ENCODE peak calls at places on chromosomes 12 and 14, in seven cellular contexts. One of them, this sample, is unnamed.

GRCh38 chr12:12221560-12221959 is 45.3 kb downstream of the LRP6 start:
- DNase-seq in IMR-90: no peak
- DNase-seq in neuronal stem cell: no peak
- DNase-seq in mesendoderm: no peak
- DNase-seq in H9: no peak
- DNase-seq in trophoblast cell: no peak
- DNase-seq in H1: no peak
- DNase-seq in this sample: no peak

GRCh38 chr14:105531088-105531957 is 4.9 kb downstream of the TMEM121 start:
- DNase-seq in trophoblast cell: no peak
- DNase-seq in neuronal stem cell: no peak
- DNase-seq in mesendoderm: no peak
- DNase-seq in H1: no peak
- DNase-seq in IMR-90: no peak
- DNase-seq in H9: no peak
- DNase-seq in this sample: no peak

GRCh38 chr14:34678306-34678705 is 36.1 kb downstream of the CFL2 start:
- DNase-seq in IMR-90: no peak
- DNase-seq in H1: no peak
- DNase-seq in trophoblast cell: no peak
- DNase-seq in mesendoderm: no peak
- DNase-seq in H9: no peak
- DNase-seq in neuronal stem cell: no peak
- DNase-seq in this sample: no peak

GRCh38 chr12:31914927-31915326 is 44.3 kb upstream of the RESF1 start:
- DNase-seq in IMR-90: no peak
- DNase-seq in mesendoderm: no peak
- DNase-seq in neuronal stem cell: no peak
- DNase-seq in H9: no peak
- DNase-seq in trophoblast cell: no peak
- DNase-seq in H1: no peak
- DNase-seq in this sample: no peak

GRCh38 chr14:106657460-106657859 is 1131.1 kb downstream of the TMEM121 start:
- DNase-seq in H9: no peak
- DNase-seq in IMR-90: no peak
- DNase-seq in trophoblast cell: no peak
- DNase-seq in mesendoderm: no peak
- DNase-seq in neuronal stem cell: no peak
- DNase-seq in H1: no peak
- DNase-seq in this sample: no peak

GRCh38 chr12:92574046-92574783 is 128.6 kb upstream of the PLEKHG7 start:
- DNase-seq in H1: peak; percentile 49
- DNase-seq in trophoblast cell: peak; percentile 25
- DNase-seq in neuronal stem cell: no peak
- DNase-seq in IMR-90: peak; percentile 40
- DNase-seq in H9: peak; percentile 71
- DNase-seq in mesendoderm: peak; percentile 77
- DNase-seq in this sample: peak; percentile 30

GRCh38 chr14:70567791-70568190 is 32.7 kb downstream of the MED6 start:
- DNase-seq in IMR-90: peak; percentile 39
- DNase-seq in neuronal stem cell: no peak
- DNase-seq in H1: peak; percentile 66
- DNase-seq in trophoblast cell: peak; percentile 18
- DNase-seq in H9: peak; percentile 68
- DNase-seq in mesendoderm: peak; percentile 83
- DNase-seq in this sample: peak; percentile 46

GRCh38 chr12:53320352-53321195 is 836 bp downstream of the AAAS start:
- DNase-seq in H1: no peak
- DNase-seq in neuronal stem cell: no peak
- DNase-seq in IMR-90: no peak
- DNase-seq in H9: no peak
- DNase-seq in trophoblast cell: no peak
- DNase-seq in mesendoderm: no peak
- DNase-seq in this sample: no peak

GRCh38 chr12:105018001-105018400 is 31.9 kb downstream of the NOPCHAP1 start:
- DNase-seq in IMR-90: peak; percentile 2
- DNase-seq in neuronal stem cell: no peak
- DNase-seq in trophoblast cell: no peak
- DNase-seq in mesendoderm: no peak
- DNase-seq in H1: no peak
- DNase-seq in H9: no peak
- DNase-seq in this sample: no peak

GRCh38 chr14:104563191-104563741 is 16.3 kb upstream of the C14orf180 start:
- DNase-seq in H1: no peak
- DNase-seq in neuronal stem cell: no peak
- DNase-seq in IMR-90: no peak
- DNase-seq in trophoblast cell: no peak
- DNase-seq in H9: no peak
- DNase-seq in mesendoderm: no peak
- DNase-seq in this sample: no peak

GRCh38 chr12:56297400-56297799 is 2.7 kb downstream of the CS start:
- DNase-seq in H1: no peak
- DNase-seq in H9: no peak
- DNase-seq in mesendoderm: no peak
- DNase-seq in neuronal stem cell: no peak
- DNase-seq in trophoblast cell: peak; percentile 84
- DNase-seq in IMR-90: no peak
- DNase-seq in this sample: no peak

GRCh38 chr14:105146976-105147700 is 21.4 kb downstream of the JAG2 start:
- DNase-seq in H1: peak; percentile 41
- DNase-seq in mesendoderm: no peak
- DNase-seq in IMR-90: no peak
- DNase-seq in trophoblast cell: no peak
- DNase-seq in H9: peak; percentile 17
- DNase-seq in neuronal stem cell: no peak
- DNase-seq in this sample: no peak

GRCh38 chr14:31018057-31018645 is 7.3 kb upstream of the AP4S1 start:
- DNase-seq in H1: no peak
- DNase-seq in mesendoderm: no peak
- DNase-seq in IMR-90: peak; percentile 4
- DNase-seq in trophoblast cell: no peak
- DNase-seq in neuronal stem cell: no peak
- DNase-seq in H9: no peak
- DNase-seq in this sample: no peak

GRCh38 chr14:67263499-67264149 is 22.4 kb downstream of the PALS1 start:
- DNase-seq in mesendoderm: no peak
- DNase-seq in trophoblast cell: no peak
- DNase-seq in IMR-90: peak; percentile 87
- DNase-seq in H1: no peak
- DNase-seq in neuronal stem cell: no peak
- DNase-seq in H9: no peak
- DNase-seq in this sample: peak; percentile 88

GRCh38 chr14:55889124-55889523 is 229.1 kb upstream of the PELI2 start:
- DNase-seq in IMR-90: no peak
- DNase-seq in trophoblast cell: no peak
- DNase-seq in H1: no peak
- DNase-seq in H9: no peak
- DNase-seq in mesendoderm: no peak
- DNase-seq in neuronal stem cell: no peak
- DNase-seq in this sample: no peak

GRCh38 chr12:84508325-84508861 is 404.2 kb downstream of the SLC6A15 start:
- DNase-seq in H1: no peak
- DNase-seq in trophoblast cell: peak; percentile 13
- DNase-seq in mesendoderm: peak; percentile 76
- DNase-seq in IMR-90: peak; percentile 75
- DNase-seq in H9: peak; percentile 56
- DNase-seq in neuronal stem cell: no peak
- DNase-seq in this sample: peak; percentile 80

GRCh38 chr14:93723001-93723400 is 65.3 kb downstream of the PRIMA1 start:
- DNase-seq in H9: no peak
- DNase-seq in trophoblast cell: no peak
- DNase-seq in H1: no peak
- DNase-seq in IMR-90: no peak
- DNase-seq in neuronal stem cell: no peak
- DNase-seq in mesendoderm: no peak
- DNase-seq in this sample: no peak

GRCh38 chr12:120109570-120110267 is 6.8 kb downstream of the RAB35 start:
- DNase-seq in neuronal stem cell: no peak
- DNase-seq in IMR-90: no peak
- DNase-seq in trophoblast cell: no peak
- DNase-seq in H1: no peak
- DNase-seq in H9: no peak
- DNase-seq in mesendoderm: peak; percentile 72
- DNase-seq in this sample: no peak

GRCh38 chr14:65560340-65561027 is 148.0 kb downstream of the FUT8 start:
- DNase-seq in H1: no peak
- DNase-seq in mesendoderm: no peak
- DNase-seq in H9: no peak
- DNase-seq in trophoblast cell: no peak
- DNase-seq in IMR-90: peak; percentile 7
- DNase-seq in neuronal stem cell: no peak
- DNase-seq in this sample: no peak

GRCh38 chr12:101490286-101490920 is 15.3 kb downstream of the SPIC start:
- DNase-seq in trophoblast cell: no peak
- DNase-seq in neuronal stem cell: peak; percentile 12
- DNase-seq in IMR-90: no peak
- DNase-seq in H1: peak; percentile 47
- DNase-seq in H9: peak; percentile 71
- DNase-seq in mesendoderm: peak; percentile 76
- DNase-seq in this sample: peak; percentile 5

GRCh38 chr14:74610199-74610865 is 1.7 kb downstream of the LTBP2 start:
- DNase-seq in trophoblast cell: no peak
- DNase-seq in H9: no peak
- DNase-seq in neuronal stem cell: no peak
- DNase-seq in H1: no peak
- DNase-seq in mesendoderm: no peak
- DNase-seq in IMR-90: no peak
- DNase-seq in this sample: no peak
- H3K4me1 ChIP-seq in trophoblast cell: no peaks in the 10 kb centered on the region
- H3K4me1 ChIP-seq in H9: no peaks in the 10 kb centered on the region
- H3K4me1 ChIP-seq in neuronal stem cell: peaks cover 5% of the 10 kb centered on the region
- H3K4me1 ChIP-seq in H1: peaks cover 2% of the 10 kb centered on the region
- H3K4me1 ChIP-seq in mesendoderm: no peaks in the 10 kb centered on the region
- H3K4me1 ChIP-seq in IMR-90: peaks cover 27% of the 10 kb centered on the region
- H3K4me1 ChIP-seq in this sample: peaks cover 42% of the 10 kb centered on the region

DNA sequence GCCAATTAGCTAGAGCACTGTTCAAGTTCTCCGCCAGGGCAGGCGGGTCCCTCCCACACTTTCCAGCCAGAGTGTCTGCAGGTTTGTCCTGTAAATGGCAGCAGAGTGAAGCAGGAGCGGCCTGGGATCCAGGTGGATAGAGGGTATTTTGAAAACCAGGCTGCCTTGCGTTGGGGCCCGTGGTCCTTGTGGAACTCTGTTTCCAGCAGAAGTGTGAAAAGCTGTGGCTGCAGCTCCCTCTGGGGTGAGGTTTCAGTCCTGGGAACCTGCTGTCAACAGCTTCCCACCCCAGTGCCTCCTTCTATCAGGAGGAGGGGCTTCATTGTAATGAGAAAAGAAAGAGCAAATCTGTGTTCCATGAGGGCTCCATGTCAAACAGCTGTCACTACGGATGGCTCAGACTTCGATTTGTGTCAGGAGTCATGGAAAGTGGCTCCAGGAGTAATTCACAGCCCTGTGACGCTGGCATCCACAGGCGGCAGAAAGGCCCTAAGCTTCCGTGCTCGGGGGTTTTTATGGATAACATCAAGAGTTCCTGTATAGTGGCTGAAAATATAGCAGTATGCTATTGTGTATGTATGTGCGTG is 210.6 kb upstream of the TMEM132C start:
- DNase-seq in H1: peak; percentile 54
- DNase-seq in H9: peak; percentile 78
- DNase-seq in mesendoderm: peak; percentile 31
- DNase-seq in IMR-90: no peak
- DNase-seq in trophoblast cell: no peak
- DNase-seq in neuronal stem cell: no peak
- DNase-seq in this sample: no peak
- H2BK120ac ChIP-seq in H1: no peak overlapping the region
- H2BK120ac ChIP-seq in H9: no peak overlapping the region
- H2BK120ac ChIP-seq in mesendoderm: no peak overlapping the region
- H2BK120ac ChIP-seq in IMR-90: no peak overlapping the region
- H2BK120ac ChIP-seq in trophoblast cell: no peak overlapping the region
- H2BK120ac ChIP-seq in neuronal stem cell: no peak overlapping the region
- H2BK120ac ChIP-seq in this sample: no peak overlapping the region

GRCh38 chr14:22598099-22598895 is at the start of gene ABHD4:
- DNase-seq in H9: peak; percentile 84
- DNase-seq in H1: peak; percentile 92
- DNase-seq in neuronal stem cell: peak; percentile 73
- DNase-seq in trophoblast cell: peak; percentile 24
- DNase-seq in mesendoderm: peak; percentile 83
- DNase-seq in IMR-90: peak; percentile 42
- DNase-seq in this sample: peak; percentile 75

GRCh38 chr14:22600027-22600426 is 1.9 kb downstream of the ABHD4 start:
- DNase-seq in mesendoderm: no peak
- DNase-seq in IMR-90: no peak
- DNase-seq in trophoblast cell: no peak
- DNase-seq in neuronal stem cell: no peak
- DNase-seq in H1: no peak
- DNase-seq in H9: no peak
- DNase-seq in this sample: no peak

GRCh38 chr14:22599349-22599748 is 1.2 kb downstream of the ABHD4 start:
- DNase-seq in H1: no peak
- DNase-seq in mesendoderm: no peak
- DNase-seq in H9: no peak
- DNase-seq in IMR-90: no peak
- DNase-seq in trophoblast cell: no peak
- DNase-seq in neuronal stem cell: no peak
- DNase-seq in this sample: no peak

GRCh38 chr14:22597771-22598098 is 365 bp upstream of the ABHD4 start:
- DNase-seq in trophoblast cell: no peak
- DNase-seq in H9: no peak
- DNase-seq in neuronal stem cell: no peak
- DNase-seq in IMR-90: no peak
- DNase-seq in mesendoderm: no peak
- DNase-seq in H1: no peak
- DNase-seq in this sample: no peak

GRCh38 chr14:22598896-22599244 is 770 bp downstream of the ABHD4 start:
- DNase-seq in neuronal stem cell: no peak
- DNase-seq in H1: no peak
- DNase-seq in mesendoderm: peak; percentile 81
- DNase-seq in trophoblast cell: peak; percentile 48
- DNase-seq in IMR-90: peak; percentile 71
- DNase-seq in H9: no peak
- DNase-seq in this sample: peak; percentile 78
- H3K4ac ChIP-seq in neuronal stem cell: no peak overlapping the region
- H3K4ac ChIP-seq in H1: no peak overlapping the region
- H3K4ac ChIP-seq in mesendoderm: no peak overlapping the region
- H3K4ac ChIP-seq in trophoblast cell: no peak overlapping the region
- H3K4ac ChIP-seq in IMR-90: peak overlapping the region; percentile 86
- H3K4ac ChIP-seq in H9: no peak overlapping the region
- H3K4ac ChIP-seq in this sample: no peak overlapping the region

DNA sequence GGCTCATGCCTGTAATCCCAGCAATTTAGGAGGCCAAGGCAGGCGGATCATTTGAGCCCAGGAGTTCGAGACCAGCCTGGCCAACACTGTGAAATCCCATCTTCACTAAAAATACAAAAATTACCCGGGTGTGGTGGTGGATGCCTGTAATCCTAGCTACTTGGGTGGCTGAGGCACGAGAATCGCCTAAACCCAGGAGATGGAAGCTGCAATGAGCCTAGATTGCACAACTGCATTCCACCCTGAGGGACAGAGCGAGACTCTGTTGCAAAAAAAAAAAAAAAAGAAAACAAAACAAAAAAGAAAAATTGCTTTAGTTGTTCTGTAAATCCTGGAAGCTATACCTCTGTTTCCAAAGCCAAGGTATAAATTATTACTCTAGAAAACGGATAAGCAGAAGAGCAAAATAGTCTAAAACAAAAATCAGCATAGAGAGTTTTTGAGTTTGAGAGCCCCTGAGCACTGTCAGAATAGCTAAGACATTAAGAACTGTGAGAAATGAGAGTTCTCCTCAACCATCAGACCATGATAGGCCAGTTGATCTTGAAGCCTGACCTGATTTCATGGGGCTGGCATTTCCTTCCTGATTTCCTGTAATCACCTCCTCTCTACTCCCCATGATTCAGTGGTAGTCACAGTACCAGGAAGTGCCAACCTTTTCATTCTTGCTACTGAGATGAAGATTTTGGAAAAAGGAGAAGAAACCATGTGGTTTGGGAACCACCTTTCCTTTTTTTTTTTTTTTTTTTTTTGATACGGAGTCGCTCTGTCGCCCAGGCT is 31.7 kb downstream of the ATP2A2 start:
- DNase-seq in mesendoderm: peak; percentile 35
- DNase-seq in neuronal stem cell: no peak
- DNase-seq in H9: no peak
- DNase-seq in IMR-90: peak; percentile 72
- DNase-seq in trophoblast cell: peak; percentile 64
- DNase-seq in H1: peak; percentile 14
- DNase-seq in this sample: peak; percentile 70
- H3K4me1 ChIP-seq in mesendoderm: no peaks in the 10 kb centered on the region
- H3K4me1 ChIP-seq in neuronal stem cell: no peaks in the 10 kb centered on the region
- H3K4me1 ChIP-seq in H9: no peaks in the 10 kb centered on the region
- H3K4me1 ChIP-seq in IMR-90: peaks cover 23% of the 10 kb centered on the region
- H3K4me1 ChIP-seq in trophoblast cell: peaks cover 2% of the 10 kb centered on the region
- H3K4me1 ChIP-seq in H1: no peaks in the 10 kb centered on the region
- H3K4me1 ChIP-seq in this sample: peaks cover 1% of the 10 kb centered on the region